ENCODE peak calls at places on chromosomes 12 and 14, in nine cellular contexts. G is stimulated activated CD8-positive, alpha-beta memory T cell treated with anti-CD3 and anti-CD28 coated beads, Interleukin-2, amount 100 ng/mL, for 1 hour; W is nucleus accumbens; A is hepatocyte; Z is GM04503; S is cardiac muscle cell; E is NCI-H2029; H is EH; V is GM23248. O is an unnamed sample.

GRCh38 chr12:124475295-124476010 is 92.0 kb downstream of the NCOR2 start:
- DNase-seq in W (no peak), H (no peak), V (no peak), E (no peak), A (no peak), S (no peak), G (no peak), Z (no peak), O (no peak)

GRCh38 chr12:62434504-62435336 is 31.9 kb upstream of the MON2 start:
- DNase-seq in E (no peak), V (peak), W (no peak), H (no peak), Z (no peak), G (no peak), A (no peak), S (no peak), O (peak)

GRCh38 chr12:122123051-122123760 is 44.6 kb downstream of the MLXIP start:
- DNase-seq in W (peak), G (peak), H (peak), S (peak), V (peak), E (peak), Z (peak), A (peak), O (peak)

GRCh38 chr12:23750923-23751322 is 198.5 kb downstream of the SOX5 start:
- DNase-seq in V (no peak), G (no peak), S (no peak), Z (no peak), W (no peak), E (no peak), A (no peak), H (no peak), O (no peak)

GRCh38 chr14:103695331-103696026 is 19.8 kb downstream of the XRCC3 start:
- DNase-seq in W (no peak), E (no peak), A (no peak), H (no peak), Z (no peak), S (no peak), G (no peak), V (no peak), O (no peak)

GRCh38 chr12:57479376-57480115 is at the start of gene ARHGAP9:
- DNase-seq in Z (no peak), G (no peak), H (peak), S (no peak), E (no peak), A (no peak), W (no peak), V (no peak), O (no peak)

GRCh38 chr14:74941676-74942097 is 13.7 kb downstream of the PGF start:
- DNase-seq in G (no peak), S (peak), V (peak), H (peak), Z (no peak), E (no peak), A (peak), W (peak), O (no peak)

GRCh38 chr14:21723431-21724045 is 49.9 kb upstream of the OR4E1 start:
- DNase-seq in E (no peak), S (peak), Z (no peak), A (peak), W (no peak), G (no peak), H (no peak), V (peak), O (peak)

GRCh38 chr12:6982532-6982931 is 11.8 kb downstream of the EMG1 start:
- DNase-seq in S (no peak), E (no peak), G (no peak), V (no peak), Z (no peak), H (no peak), A (no peak), W (no peak), O (no peak)

GRCh38 chr12:119375170-119375569 is 40.6 kb downstream of the CCDC60 start:
- DNase-seq in W (no peak), S (no peak), G (no peak), Z (no peak), A (no peak), H (no peak), V (no peak), E (no peak), O (no peak)

GRCh38 chr12:26028953-26029740 is 70.7 kb downstream of the RASSF8 start:
- DNase-seq in S (peak), G (no peak), W (no peak), A (peak), Z (no peak), H (peak), E (peak), V (peak), O (peak)

GRCh38 chr12:93889516-93890202 is 212.5 kb downstream of the CRADD start:
- DNase-seq in A (no peak), H (no peak), E (no peak), V (no peak), Z (no peak), S (peak), W (no peak), G (no peak), O (no peak)

GRCh38 chr12:113766880-113767878 is 198.9 kb downstream of the RBM19 start:
- DNase-seq in Z (peak), G (no peak), V (peak), S (peak), H (peak), E (no peak), W (no peak), A (peak), O (peak)

GRCh38 chr12:88646824-88647223 is 66.6 kb upstream of the KITLG start:
- DNase-seq in Z (no peak), H (no peak), E (no peak), W (no peak), S (no peak), A (no peak), V (no peak), G (no peak), O (no peak)

GRCh38 chr12:57093412-57094193 is 4.7 kb downstream of the NAB2 start:
- DNase-seq in W (no peak), V (peak), S (peak), Z (no peak), E (no peak), A (peak), H (peak), G (peak), O (peak)

GRCh38 chr12:11635341-11635740 is 14.1 kb upstream of the ETV6 start:
- DNase-seq in S (no peak), H (no peak), V (peak), Z (no peak), G (no peak), E (no peak), W (no peak), A (no peak), O (no peak)

GRCh38 chr12:116238149-116238548 is 39.3 kb downstream of the MED13L start:
- DNase-seq in A (no peak), V (no peak), G (no peak), S (no peak), Z (no peak), E (no peak), H (no peak), W (no peak), O (no peak)

GRCh38 chr12:112350593-112351592 is 31.3 kb downstream of the HECTD4 start:
- DNase-seq in W (no peak), H (no peak), G (no peak), E (peak), Z (no peak), S (no peak), A (no peak), V (peak), O (no peak)

GRCh38 chr12:88952543-88952942 is 372.3 kb upstream of the KITLG start:
- DNase-seq in A (peak), H (peak), S (peak), W (no peak), Z (no peak), V (peak), E (peak), G (no peak), O (peak)

GRCh38 chr12:43551971-43552559 is at the start of gene ADAMTS20:
- DNase-seq in Z (no peak), V (peak), A (peak), S (peak), E (no peak), H (no peak), G (no peak), W (no peak), O (no peak)

GRCh38 chr12:22042981-22043669 is 2.9 kb upstream of the CMAS start:
- DNase-seq in G (no peak), Z (peak), V (peak), E (no peak), S (peak), A (no peak), H (peak), W (no peak), O (no peak)

GRCh38 chr14:92646952-92647461 is 101.4 kb downstream of the LGMN start:
- DNase-seq in S (peak), A (peak), G (no peak), W (no peak), V (peak), H (peak), Z (peak), E (no peak), O (no peak)